ENCODE peak calls at places on chromosomes 4 and X, in eight cellular contexts. One of them, this sample, is unnamed.

GRCh38 chr4:121998024-121998423 is 46.2 kb upstream of the TRPC3 start:
- DNase-seq in substantia nigra: no peak
- DNase-seq in heart left ventricle: no peak
- DNase-seq in lower lobe of right lung: no peak
- DNase-seq in OCI-LY7: peak
- DNase-seq in tibial artery: no peak
- DNase-seq in adrenal gland: no peak
- DNase-seq in GM23248: no peak
- DNase-seq in this sample: no peak

GRCh38 chr4:169059294-169060201 is 49.5 kb upstream of the CBR4 start:
- DNase-seq in substantia nigra: no peak
- DNase-seq in heart left ventricle: peak
- DNase-seq in lower lobe of right lung: no peak
- DNase-seq in OCI-LY7: no peak
- DNase-seq in tibial artery: peak
- DNase-seq in adrenal gland: no peak
- DNase-seq in GM23248: peak
- DNase-seq in this sample: no peak

GRCh38 chr4:112704991-112705845 is 68.3 kb downstream of the LARP7 start:
- DNase-seq in substantia nigra: peak
- DNase-seq in heart left ventricle: peak
- DNase-seq in lower lobe of right lung: peak
- DNase-seq in OCI-LY7: no peak
- DNase-seq in tibial artery: peak
- DNase-seq in adrenal gland: peak
- DNase-seq in GM23248: peak
- DNase-seq in this sample: peak

GRCh38 chrX:83845397-83845796 is 15.5 kb upstream of the CYLC1 start:
- DNase-seq in substantia nigra: peak
- DNase-seq in heart left ventricle: no peak
- DNase-seq in lower lobe of right lung: no peak
- DNase-seq in OCI-LY7: peak
- DNase-seq in tibial artery: no peak
- DNase-seq in adrenal gland: peak
- DNase-seq in GM23248: peak
- DNase-seq in this sample: no peak

GRCh38 chr4:181372014-181372413 is 871.2 kb upstream of the TENM3 start:
- DNase-seq in substantia nigra: no peak
- DNase-seq in heart left ventricle: no peak
- DNase-seq in lower lobe of right lung: no peak
- DNase-seq in OCI-LY7: no peak
- DNase-seq in tibial artery: no peak
- DNase-seq in adrenal gland: no peak
- DNase-seq in GM23248: no peak
- DNase-seq in this sample: no peak

GRCh38 chr4:35725131-35725530 is 519.2 kb downstream of the ARAP2 start:
- DNase-seq in substantia nigra: no peak
- DNase-seq in heart left ventricle: no peak
- DNase-seq in lower lobe of right lung: no peak
- DNase-seq in OCI-LY7: peak
- DNase-seq in tibial artery: no peak
- DNase-seq in adrenal gland: no peak
- DNase-seq in GM23248: no peak
- DNase-seq in this sample: no peak

GRCh38 chr4:57270350-57270749 is 160.2 kb upstream of the IGFBP7 start:
- DNase-seq in substantia nigra: no peak
- DNase-seq in heart left ventricle: peak
- DNase-seq in lower lobe of right lung: no peak
- DNase-seq in OCI-LY7: no peak
- DNase-seq in tibial artery: no peak
- DNase-seq in adrenal gland: no peak
- DNase-seq in GM23248: peak
- DNase-seq in this sample: no peak

GRCh38 chrX:120426599-120426998 is 42.5 kb downstream of the LAMP2 start:
- DNase-seq in substantia nigra: no peak
- DNase-seq in heart left ventricle: no peak
- DNase-seq in lower lobe of right lung: no peak
- DNase-seq in OCI-LY7: no peak
- DNase-seq in tibial artery: no peak
- DNase-seq in adrenal gland: no peak
- DNase-seq in GM23248: peak
- DNase-seq in this sample: no peak

GRCh38 chr4:786074-786741 is 39.7 kb downstream of the CPLX1 start:
- DNase-seq in substantia nigra: peak
- DNase-seq in heart left ventricle: no peak
- DNase-seq in lower lobe of right lung: no peak
- DNase-seq in OCI-LY7: no peak
- DNase-seq in tibial artery: no peak
- DNase-seq in adrenal gland: no peak
- DNase-seq in GM23248: no peak
- DNase-seq in this sample: no peak

GRCh38 chr4:476501-476900 is 22.5 kb downstream of the ZNF721 start:
- DNase-seq in substantia nigra: no peak
- DNase-seq in heart left ventricle: no peak
- DNase-seq in lower lobe of right lung: no peak
- DNase-seq in OCI-LY7: no peak
- DNase-seq in tibial artery: no peak
- DNase-seq in adrenal gland: no peak
- DNase-seq in GM23248: peak
- DNase-seq in this sample: no peak

GRCh38 chr4:41281038-41281634 is 24.4 kb downstream of the UCHL1 start:
- DNase-seq in substantia nigra: peak
- DNase-seq in heart left ventricle: peak
- DNase-seq in lower lobe of right lung: no peak
- DNase-seq in OCI-LY7: peak
- DNase-seq in tibial artery: peak
- DNase-seq in adrenal gland: peak
- DNase-seq in GM23248: peak
- DNase-seq in this sample: peak

GRCh38 chr4:173024203-173024602 is 144.4 kb upstream of the GALNT7 start:
- DNase-seq in substantia nigra: no peak
- DNase-seq in heart left ventricle: no peak
- DNase-seq in lower lobe of right lung: no peak
- DNase-seq in OCI-LY7: no peak
- DNase-seq in tibial artery: no peak
- DNase-seq in adrenal gland: no peak
- DNase-seq in GM23248: no peak
- DNase-seq in this sample: no peak

DNA sequence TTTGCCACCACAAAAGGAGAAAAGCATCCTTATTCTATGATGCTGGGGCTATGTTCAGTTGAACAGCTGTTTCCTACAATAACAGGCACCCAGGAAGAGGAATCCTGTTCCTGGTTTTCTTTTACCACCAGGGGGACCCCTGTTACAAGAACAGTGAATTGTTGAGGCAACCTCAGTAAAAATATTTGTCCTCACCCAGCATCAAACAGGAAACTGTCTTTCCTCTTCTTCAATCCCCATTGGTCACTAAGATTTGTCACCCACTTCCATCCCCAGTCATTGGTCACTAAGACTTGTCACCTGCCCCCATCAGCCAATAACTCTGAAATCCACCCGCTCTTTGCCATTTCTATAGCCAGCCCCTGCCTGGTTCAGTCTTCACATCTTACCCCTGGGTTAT is 143.5 kb upstream of the GALNT7 start:
- DNase-seq in substantia nigra: peak
- DNase-seq in heart left ventricle: peak
- DNase-seq in lower lobe of right lung: no peak
- DNase-seq in OCI-LY7: peak
- DNase-seq in tibial artery: peak
- DNase-seq in adrenal gland: peak
- DNase-seq in GM23248: peak
- DNase-seq in this sample: peak
- H3K27ac ChIP-seq in substantia nigra: no peak
- H3K27ac ChIP-seq in heart left ventricle: no peak
- H3K27ac ChIP-seq in lower lobe of right lung: no peak
- H3K27ac ChIP-seq in OCI-LY7: no peak
- H3K27ac ChIP-seq in tibial artery: no peak
- H3K27ac ChIP-seq in adrenal gland: no peak
- H3K27ac ChIP-seq in GM23248: no peak
- H3K27ac ChIP-seq in this sample: no peak

DNA sequence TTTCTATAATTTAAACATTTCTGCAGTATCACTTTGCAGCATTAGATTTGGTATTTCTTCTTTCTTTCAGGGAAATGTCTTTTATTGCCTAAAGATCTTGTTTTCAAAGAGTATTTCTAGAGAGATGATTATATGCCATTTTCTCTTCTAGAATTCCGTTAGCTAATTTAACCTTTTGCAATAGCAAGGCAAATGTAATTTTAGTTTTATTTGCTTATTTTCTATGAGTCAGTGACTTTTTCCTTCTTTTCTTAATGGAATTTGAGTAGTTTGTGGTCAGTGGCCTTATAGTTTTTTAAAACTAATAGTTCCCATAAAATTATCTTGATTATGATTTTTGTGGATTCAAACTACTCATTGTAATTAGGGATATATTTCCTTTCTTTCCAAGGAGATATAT is 72.2 kb downstream of the CCKAR start:
- DNase-seq in substantia nigra: no peak
- DNase-seq in heart left ventricle: no peak
- DNase-seq in lower lobe of right lung: no peak
- DNase-seq in OCI-LY7: no peak
- DNase-seq in tibial artery: no peak
- DNase-seq in adrenal gland: no peak
- DNase-seq in GM23248: no peak
- DNase-seq in this sample: no peak
- H3K27ac ChIP-seq in substantia nigra: no peak
- H3K27ac ChIP-seq in heart left ventricle: no peak
- H3K27ac ChIP-seq in lower lobe of right lung: no peak
- H3K27ac ChIP-seq in OCI-LY7: no peak
- H3K27ac ChIP-seq in tibial artery: no peak
- H3K27ac ChIP-seq in adrenal gland: no peak
- H3K27ac ChIP-seq in GM23248: no peak
- H3K27ac ChIP-seq in this sample: no peak

GRCh38 chr4:48901196-48901595 is 5.4 kb downstream of the OCIAD2 start:
- DNase-seq in substantia nigra: no peak
- DNase-seq in heart left ventricle: no peak
- DNase-seq in lower lobe of right lung: no peak
- DNase-seq in OCI-LY7: no peak
- DNase-seq in tibial artery: no peak
- DNase-seq in adrenal gland: no peak
- DNase-seq in GM23248: no peak
- DNase-seq in this sample: no peak

GRCh38 chr4:48899432-48899749 is 7.2 kb downstream of the OCIAD2 start:
- DNase-seq in substantia nigra: no peak
- DNase-seq in heart left ventricle: no peak
- DNase-seq in lower lobe of right lung: no peak
- DNase-seq in OCI-LY7: no peak
- DNase-seq in tibial artery: no peak
- DNase-seq in adrenal gland: no peak
- DNase-seq in GM23248: no peak
- DNase-seq in this sample: no peak

GRCh38 chr4:48896845-48897244 is 9.7 kb downstream of the OCIAD2 start:
- DNase-seq in substantia nigra: no peak
- DNase-seq in heart left ventricle: no peak
- DNase-seq in lower lobe of right lung: no peak
- DNase-seq in OCI-LY7: peak
- DNase-seq in tibial artery: no peak
- DNase-seq in adrenal gland: no peak
- DNase-seq in GM23248: no peak
- DNase-seq in this sample: no peak

GRCh38 chr4:48899950-48900349 is 6.6 kb downstream of the OCIAD2 start:
- DNase-seq in substantia nigra: peak
- DNase-seq in heart left ventricle: no peak
- DNase-seq in lower lobe of right lung: no peak
- DNase-seq in OCI-LY7: no peak
- DNase-seq in tibial artery: no peak
- DNase-seq in adrenal gland: no peak
- DNase-seq in GM23248: no peak
- DNase-seq in this sample: no peak

GRCh38 chr4:48898733-48899431 is 7.7 kb downstream of the OCIAD2 start:
- DNase-seq in substantia nigra: no peak
- DNase-seq in heart left ventricle: no peak
- DNase-seq in lower lobe of right lung: no peak
- DNase-seq in OCI-LY7: peak
- DNase-seq in tibial artery: no peak
- DNase-seq in adrenal gland: no peak
- DNase-seq in GM23248: no peak
- DNase-seq in this sample: no peak
- H3K27ac ChIP-seq in substantia nigra: no peak
- H3K27ac ChIP-seq in heart left ventricle: no peak
- H3K27ac ChIP-seq in lower lobe of right lung: no peak
- H3K27ac ChIP-seq in OCI-LY7: no peak
- H3K27ac ChIP-seq in tibial artery: no peak
- H3K27ac ChIP-seq in adrenal gland: no peak
- H3K27ac ChIP-seq in GM23248: no peak
- H3K27ac ChIP-seq in this sample: no peak

GRCh38 chr4:6929339-6929734 is 19.7 kb downstream of the TBC1D14 start:
- DNase-seq in substantia nigra: no peak
- DNase-seq in heart left ventricle: no peak
- DNase-seq in lower lobe of right lung: no peak
- DNase-seq in OCI-LY7: no peak
- DNase-seq in tibial artery: no peak
- DNase-seq in adrenal gland: no peak
- DNase-seq in GM23248: no peak
- DNase-seq in this sample: no peak

GRCh38 chr4:6925357-6925836 is 15.8 kb downstream of the TBC1D14 start:
- DNase-seq in substantia nigra: no peak
- DNase-seq in heart left ventricle: no peak
- DNase-seq in lower lobe of right lung: peak
- DNase-seq in OCI-LY7: no peak
- DNase-seq in tibial artery: peak
- DNase-seq in adrenal gland: no peak
- DNase-seq in GM23248: no peak
- DNase-seq in this sample: no peak

GRCh38 chr4:6926081-6926480 is 16.5 kb downstream of the TBC1D14 start:
- DNase-seq in substantia nigra: no peak
- DNase-seq in heart left ventricle: no peak
- DNase-seq in lower lobe of right lung: no peak
- DNase-seq in OCI-LY7: no peak
- DNase-seq in tibial artery: no peak
- DNase-seq in adrenal gland: no peak
- DNase-seq in GM23248: no peak
- DNase-seq in this sample: no peak

GRCh38 chr4:6928067-6928466 is 18.4 kb downstream of the TBC1D14 start:
- DNase-seq in substantia nigra: peak
- DNase-seq in heart left ventricle: no peak
- DNase-seq in lower lobe of right lung: no peak
- DNase-seq in OCI-LY7: no peak
- DNase-seq in tibial artery: no peak
- DNase-seq in adrenal gland: no peak
- DNase-seq in GM23248: no peak
- DNase-seq in this sample: no peak

DNA sequence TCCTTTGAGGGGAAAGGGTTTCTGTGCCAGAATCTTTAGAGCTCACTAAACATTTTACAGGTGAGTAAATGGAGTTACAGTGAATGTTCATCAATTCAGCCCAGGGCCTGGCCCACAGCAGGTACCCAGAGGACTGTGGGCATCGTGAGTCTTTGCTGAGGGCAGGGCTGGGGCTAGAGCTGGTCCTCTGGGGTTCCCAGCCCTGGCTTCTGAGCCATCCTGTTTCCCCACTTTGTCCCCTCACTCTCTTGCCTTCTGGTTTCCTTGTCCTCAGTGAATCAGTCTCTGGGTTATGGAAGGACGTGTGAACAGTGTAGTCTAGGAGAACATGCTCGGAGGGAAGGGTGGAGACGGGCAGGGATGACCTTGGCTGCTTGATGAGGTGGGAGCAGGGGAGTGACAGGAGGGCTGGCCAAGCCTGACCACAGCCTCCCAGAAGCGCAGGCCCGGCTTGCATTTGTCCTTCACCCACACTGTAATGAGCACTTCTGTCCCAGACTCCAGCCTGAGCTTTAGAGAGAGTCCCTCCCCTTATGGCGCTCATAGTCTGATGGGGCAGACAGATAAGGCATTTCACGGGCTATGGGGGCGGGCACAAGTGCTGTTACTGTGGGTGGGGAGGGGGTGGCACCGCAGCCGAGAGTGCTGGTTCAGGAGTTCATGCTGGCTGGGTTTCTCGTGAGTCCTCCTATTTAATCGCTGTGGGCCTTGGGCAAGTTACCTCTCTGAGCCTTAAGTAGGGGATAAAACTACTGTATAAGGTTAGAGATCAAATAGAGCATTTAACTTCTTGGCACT is 17.3 kb downstream of the TBC1D14 start:
- DNase-seq in substantia nigra: no peak
- DNase-seq in heart left ventricle: no peak
- DNase-seq in lower lobe of right lung: peak
- DNase-seq in OCI-LY7: no peak
- DNase-seq in tibial artery: peak
- DNase-seq in adrenal gland: peak
- DNase-seq in GM23248: no peak
- DNase-seq in this sample: no peak
- H3K27ac ChIP-seq in substantia nigra: peak
- H3K27ac ChIP-seq in heart left ventricle: peak
- H3K27ac ChIP-seq in lower lobe of right lung: peak
- H3K27ac ChIP-seq in OCI-LY7: no peak
- H3K27ac ChIP-seq in tibial artery: no peak
- H3K27ac ChIP-seq in adrenal gland: peak
- H3K27ac ChIP-seq in GM23248: no peak
- H3K27ac ChIP-seq in this sample: peak